ENCODE peak calls at places on chromosomes 6 and 20, in eight cellular contexts. One of them, this sample, is unnamed.

GRCh38 chr6:135567375-135568083 is 70.0 kb upstream of the AHI1 start:
- DNase-seq in type B pancreatic cell: no peak
- DNase-seq in tibial nerve: no peak
- DNase-seq in CD8-positive, alpha-beta T cell: no peak
- DNase-seq in putamen: no peak
- DNase-seq in SW 1271: no peak
- DNase-seq in AG10803: no peak
- DNase-seq in stimulated activated CD4-positive, alpha-beta T cell treated with anti-CD3 and anti-CD28 coated beads, Interleukin-15, amount 100 ng/mL, for 24 hours: no peak
- DNase-seq in this sample: no peak

GRCh38 chr6:2977799-2978558 is 6.6 kb upstream of the SERPINB6 start:
- DNase-seq in AG10803: no peak
- DNase-seq in CD8-positive, alpha-beta T cell: no peak
- DNase-seq in stimulated activated CD4-positive, alpha-beta T cell treated with anti-CD3 and anti-CD28 coated beads, Interleukin-15, amount 100 ng/mL, for 24 hours: no peak
- DNase-seq in type B pancreatic cell: no peak
- DNase-seq in tibial nerve: no peak
- DNase-seq in SW 1271: no peak
- DNase-seq in putamen: no peak
- DNase-seq in this sample: no peak

GRCh38 chr6:29975561-29975907 is 33.2 kb downstream of the HLA-A start:
- DNase-seq in stimulated activated CD4-positive, alpha-beta T cell treated with anti-CD3 and anti-CD28 coated beads, Interleukin-15, amount 100 ng/mL, for 24 hours: no peak
- DNase-seq in CD8-positive, alpha-beta T cell: no peak
- DNase-seq in putamen: no peak
- DNase-seq in type B pancreatic cell: no peak
- DNase-seq in AG10803: no peak
- DNase-seq in tibial nerve: no peak
- DNase-seq in SW 1271: no peak
- DNase-seq in this sample: no peak

GRCh38 chr6:35757461-35758123 is 18.8 kb upstream of the CLPSL2 start:
- DNase-seq in type B pancreatic cell: no peak
- DNase-seq in SW 1271: peak
- DNase-seq in AG10803: peak
- DNase-seq in stimulated activated CD4-positive, alpha-beta T cell treated with anti-CD3 and anti-CD28 coated beads, Interleukin-15, amount 100 ng/mL, for 24 hours: peak
- DNase-seq in tibial nerve: no peak
- DNase-seq in putamen: no peak
- DNase-seq in CD8-positive, alpha-beta T cell: no peak
- DNase-seq in this sample: no peak

GRCh38 chr20:32153156-32153665 is 43.7 kb downstream of the TM9SF4 start:
- DNase-seq in tibial nerve: no peak
- DNase-seq in CD8-positive, alpha-beta T cell: no peak
- DNase-seq in putamen: no peak
- DNase-seq in stimulated activated CD4-positive, alpha-beta T cell treated with anti-CD3 and anti-CD28 coated beads, Interleukin-15, amount 100 ng/mL, for 24 hours: no peak
- DNase-seq in type B pancreatic cell: no peak
- DNase-seq in SW 1271: no peak
- DNase-seq in AG10803: no peak
- DNase-seq in this sample: no peak

GRCh38 chr6:73418081-73418741 is 23.6 kb downstream of the DDX43 start:
- DNase-seq in CD8-positive, alpha-beta T cell: no peak
- DNase-seq in AG10803: no peak
- DNase-seq in tibial nerve: no peak
- DNase-seq in type B pancreatic cell: no peak
- DNase-seq in putamen: no peak
- DNase-seq in SW 1271: no peak
- DNase-seq in stimulated activated CD4-positive, alpha-beta T cell treated with anti-CD3 and anti-CD28 coated beads, Interleukin-15, amount 100 ng/mL, for 24 hours: no peak
- DNase-seq in this sample: no peak

GRCh38 chr6:28218312-28219248 is 6.5 kb upstream of the ZSCAN9 start:
- DNase-seq in SW 1271: peak
- DNase-seq in stimulated activated CD4-positive, alpha-beta T cell treated with anti-CD3 and anti-CD28 coated beads, Interleukin-15, amount 100 ng/mL, for 24 hours: peak
- DNase-seq in AG10803: peak
- DNase-seq in CD8-positive, alpha-beta T cell: no peak
- DNase-seq in type B pancreatic cell: no peak
- DNase-seq in putamen: peak
- DNase-seq in tibial nerve: peak
- DNase-seq in this sample: peak

GRCh38 chr20:38446441-38447209 is 11.5 kb upstream of the SNHG17 start:
- DNase-seq in tibial nerve: peak
- DNase-seq in SW 1271: peak
- DNase-seq in CD8-positive, alpha-beta T cell: peak
- DNase-seq in AG10803: peak
- DNase-seq in stimulated activated CD4-positive, alpha-beta T cell treated with anti-CD3 and anti-CD28 coated beads, Interleukin-15, amount 100 ng/mL, for 24 hours: peak
- DNase-seq in putamen: peak
- DNase-seq in type B pancreatic cell: peak
- DNase-seq in this sample: peak

GRCh38 chr6:134480593-134480992 is 162.7 kb upstream of the SGK1 start:
- DNase-seq in AG10803: peak
- DNase-seq in tibial nerve: no peak
- DNase-seq in putamen: no peak
- DNase-seq in CD8-positive, alpha-beta T cell: no peak
- DNase-seq in type B pancreatic cell: no peak
- DNase-seq in stimulated activated CD4-positive, alpha-beta T cell treated with anti-CD3 and anti-CD28 coated beads, Interleukin-15, amount 100 ng/mL, for 24 hours: no peak
- DNase-seq in SW 1271: no peak
- DNase-seq in this sample: no peak

GRCh38 chr6:3957321-3957720 is 108.1 kb downstream of the FAM50B start:
- DNase-seq in AG10803: no peak
- DNase-seq in putamen: no peak
- DNase-seq in type B pancreatic cell: no peak
- DNase-seq in CD8-positive, alpha-beta T cell: no peak
- DNase-seq in SW 1271: no peak
- DNase-seq in tibial nerve: no peak
- DNase-seq in stimulated activated CD4-positive, alpha-beta T cell treated with anti-CD3 and anti-CD28 coated beads, Interleukin-15, amount 100 ng/mL, for 24 hours: no peak
- DNase-seq in this sample: no peak

GRCh38 chr6:40472354-40472753 is 114.8 kb downstream of the LRFN2 start:
- DNase-seq in CD8-positive, alpha-beta T cell: no peak
- DNase-seq in type B pancreatic cell: no peak
- DNase-seq in AG10803: no peak
- DNase-seq in putamen: no peak
- DNase-seq in SW 1271: no peak
- DNase-seq in tibial nerve: no peak
- DNase-seq in stimulated activated CD4-positive, alpha-beta T cell treated with anti-CD3 and anti-CD28 coated beads, Interleukin-15, amount 100 ng/mL, for 24 hours: no peak
- DNase-seq in this sample: no peak

GRCh38 chr20:4131911-4132310 is 116.6 kb upstream of the RNF24 start:
- DNase-seq in stimulated activated CD4-positive, alpha-beta T cell treated with anti-CD3 and anti-CD28 coated beads, Interleukin-15, amount 100 ng/mL, for 24 hours: no peak
- DNase-seq in AG10803: no peak
- DNase-seq in CD8-positive, alpha-beta T cell: no peak
- DNase-seq in type B pancreatic cell: no peak
- DNase-seq in tibial nerve: no peak
- DNase-seq in SW 1271: no peak
- DNase-seq in putamen: no peak
- DNase-seq in this sample: no peak

GRCh38 chr20:63686492-63687321 is 9.7 kb upstream of the TNFRSF6B start:
- DNase-seq in SW 1271: no peak
- DNase-seq in CD8-positive, alpha-beta T cell: no peak
- DNase-seq in tibial nerve: peak
- DNase-seq in stimulated activated CD4-positive, alpha-beta T cell treated with anti-CD3 and anti-CD28 coated beads, Interleukin-15, amount 100 ng/mL, for 24 hours: peak
- DNase-seq in putamen: no peak
- DNase-seq in AG10803: peak
- DNase-seq in type B pancreatic cell: no peak
- DNase-seq in this sample: peak

GRCh38 chr6:53565886-53566285 is 21.0 kb upstream of the GCLC start:
- DNase-seq in SW 1271: no peak
- DNase-seq in putamen: no peak
- DNase-seq in tibial nerve: no peak
- DNase-seq in CD8-positive, alpha-beta T cell: no peak
- DNase-seq in stimulated activated CD4-positive, alpha-beta T cell treated with anti-CD3 and anti-CD28 coated beads, Interleukin-15, amount 100 ng/mL, for 24 hours: no peak
- DNase-seq in AG10803: peak
- DNase-seq in type B pancreatic cell: no peak
- DNase-seq in this sample: no peak

GRCh38 chr20:59084041-59084841 is 41.7 kb upstream of the PRELID3B start:
- DNase-seq in SW 1271: no peak
- DNase-seq in AG10803: no peak
- DNase-seq in type B pancreatic cell: no peak
- DNase-seq in tibial nerve: no peak
- DNase-seq in stimulated activated CD4-positive, alpha-beta T cell treated with anti-CD3 and anti-CD28 coated beads, Interleukin-15, amount 100 ng/mL, for 24 hours: no peak
- DNase-seq in CD8-positive, alpha-beta T cell: no peak
- DNase-seq in putamen: no peak
- DNase-seq in this sample: no peak

GRCh38 chr6:16769131-16769985 is 8.1 kb upstream of the ATXN1 start:
- DNase-seq in putamen: no peak
- DNase-seq in CD8-positive, alpha-beta T cell: peak
- DNase-seq in type B pancreatic cell: no peak
- DNase-seq in stimulated activated CD4-positive, alpha-beta T cell treated with anti-CD3 and anti-CD28 coated beads, Interleukin-15, amount 100 ng/mL, for 24 hours: peak
- DNase-seq in tibial nerve: no peak
- DNase-seq in SW 1271: peak
- DNase-seq in AG10803: peak
- DNase-seq in this sample: no peak

GRCh38 chr6:138719011-138719635 is 54.4 kb upstream of the CCDC28A start:
- DNase-seq in type B pancreatic cell: no peak
- DNase-seq in putamen: no peak
- DNase-seq in tibial nerve: peak
- DNase-seq in AG10803: no peak
- DNase-seq in stimulated activated CD4-positive, alpha-beta T cell treated with anti-CD3 and anti-CD28 coated beads, Interleukin-15, amount 100 ng/mL, for 24 hours: no peak
- DNase-seq in CD8-positive, alpha-beta T cell: no peak
- DNase-seq in SW 1271: no peak
- DNase-seq in this sample: no peak

GRCh38 chr6:21604081-21604480 is 10.5 kb downstream of the SOX4 start:
- DNase-seq in tibial nerve: no peak
- DNase-seq in type B pancreatic cell: no peak
- DNase-seq in putamen: no peak
- DNase-seq in AG10803: no peak
- DNase-seq in stimulated activated CD4-positive, alpha-beta T cell treated with anti-CD3 and anti-CD28 coated beads, Interleukin-15, amount 100 ng/mL, for 24 hours: no peak
- DNase-seq in SW 1271: no peak
- DNase-seq in CD8-positive, alpha-beta T cell: no peak
- DNase-seq in this sample: no peak

GRCh38 chr6:78436335-78436734 is 431.0 kb upstream of the IRAK1BP1 start:
- DNase-seq in SW 1271: peak
- DNase-seq in tibial nerve: no peak
- DNase-seq in stimulated activated CD4-positive, alpha-beta T cell treated with anti-CD3 and anti-CD28 coated beads, Interleukin-15, amount 100 ng/mL, for 24 hours: no peak
- DNase-seq in AG10803: peak
- DNase-seq in type B pancreatic cell: no peak
- DNase-seq in putamen: no peak
- DNase-seq in CD8-positive, alpha-beta T cell: no peak
- DNase-seq in this sample: no peak

GRCh38 chr6:151279891-151280290 is 40.1 kb downstream of the AKAP12 start:
- DNase-seq in AG10803: no peak
- DNase-seq in tibial nerve: no peak
- DNase-seq in putamen: no peak
- DNase-seq in stimulated activated CD4-positive, alpha-beta T cell treated with anti-CD3 and anti-CD28 coated beads, Interleukin-15, amount 100 ng/mL, for 24 hours: no peak
- DNase-seq in SW 1271: no peak
- DNase-seq in CD8-positive, alpha-beta T cell: no peak
- DNase-seq in type B pancreatic cell: no peak
- DNase-seq in this sample: no peak

GRCh38 chr6:12585497-12585958 is 131.0 kb upstream of the PHACTR1 start:
- DNase-seq in putamen: no peak
- DNase-seq in SW 1271: no peak
- DNase-seq in tibial nerve: no peak
- DNase-seq in stimulated activated CD4-positive, alpha-beta T cell treated with anti-CD3 and anti-CD28 coated beads, Interleukin-15, amount 100 ng/mL, for 24 hours: no peak
- DNase-seq in AG10803: no peak
- DNase-seq in CD8-positive, alpha-beta T cell: no peak
- DNase-seq in type B pancreatic cell: no peak
- DNase-seq in this sample: no peak

GRCh38 chr6:3683331-3683730 is 68.2 kb downstream of the PXDC1 start:
- DNase-seq in CD8-positive, alpha-beta T cell: no peak
- DNase-seq in putamen: no peak
- DNase-seq in stimulated activated CD4-positive, alpha-beta T cell treated with anti-CD3 and anti-CD28 coated beads, Interleukin-15, amount 100 ng/mL, for 24 hours: no peak
- DNase-seq in tibial nerve: no peak
- DNase-seq in AG10803: no peak
- DNase-seq in type B pancreatic cell: no peak
- DNase-seq in SW 1271: no peak
- DNase-seq in this sample: no peak

GRCh38 chr6:150632785-150633465 is 33.2 kb downstream of the PLEKHG1 start:
- DNase-seq in putamen: no peak
- DNase-seq in tibial nerve: no peak
- DNase-seq in AG10803: no peak
- DNase-seq in SW 1271: no peak
- DNase-seq in stimulated activated CD4-positive, alpha-beta T cell treated with anti-CD3 and anti-CD28 coated beads, Interleukin-15, amount 100 ng/mL, for 24 hours: no peak
- DNase-seq in type B pancreatic cell: no peak
- DNase-seq in CD8-positive, alpha-beta T cell: no peak
- DNase-seq in this sample: no peak

GRCh38 chr20:37543828-37544227 is 16.2 kb upstream of the BLCAP start:
- DNase-seq in AG10803: peak
- DNase-seq in putamen: no peak
- DNase-seq in type B pancreatic cell: peak
- DNase-seq in tibial nerve: no peak
- DNase-seq in CD8-positive, alpha-beta T cell: no peak
- DNase-seq in stimulated activated CD4-positive, alpha-beta T cell treated with anti-CD3 and anti-CD28 coated beads, Interleukin-15, amount 100 ng/mL, for 24 hours: no peak
- DNase-seq in SW 1271: peak
- DNase-seq in this sample: no peak

GRCh38 chr6:100267721-100268123 is 197.0 kb downstream of the SIM1 start:
- DNase-seq in stimulated activated CD4-positive, alpha-beta T cell treated with anti-CD3 and anti-CD28 coated beads, Interleukin-15, amount 100 ng/mL, for 24 hours: no peak
- DNase-seq in CD8-positive, alpha-beta T cell: no peak
- DNase-seq in tibial nerve: no peak
- DNase-seq in SW 1271: no peak
- DNase-seq in type B pancreatic cell: no peak
- DNase-seq in putamen: no peak
- DNase-seq in AG10803: peak
- DNase-seq in this sample: no peak

GRCh38 chr6:158684745-158685355 is 35.0 kb downstream of the SYTL3 start:
- DNase-seq in CD8-positive, alpha-beta T cell: peak
- DNase-seq in stimulated activated CD4-positive, alpha-beta T cell treated with anti-CD3 and anti-CD28 coated beads, Interleukin-15, amount 100 ng/mL, for 24 hours: no peak
- DNase-seq in AG10803: peak
- DNase-seq in SW 1271: no peak
- DNase-seq in putamen: no peak
- DNase-seq in tibial nerve: no peak
- DNase-seq in type B pancreatic cell: peak
- DNase-seq in this sample: no peak

GRCh38 chr6:50007821-50008220 is 14.0 kb downstream of the DEFB110 start:
- DNase-seq in stimulated activated CD4-positive, alpha-beta T cell treated with anti-CD3 and anti-CD28 coated beads, Interleukin-15, amount 100 ng/mL, for 24 hours: no peak
- DNase-seq in CD8-positive, alpha-beta T cell: no peak
- DNase-seq in putamen: peak
- DNase-seq in type B pancreatic cell: no peak
- DNase-seq in AG10803: peak
- DNase-seq in tibial nerve: no peak
- DNase-seq in SW 1271: peak
- DNase-seq in this sample: no peak

GRCh38 chr20:46122071-46122470 is 4.0 kb downstream of the CD40 start:
- DNase-seq in AG10803: peak
- DNase-seq in type B pancreatic cell: no peak
- DNase-seq in SW 1271: no peak
- DNase-seq in CD8-positive, alpha-beta T cell: no peak
- DNase-seq in stimulated activated CD4-positive, alpha-beta T cell treated with anti-CD3 and anti-CD28 coated beads, Interleukin-15, amount 100 ng/mL, for 24 hours: no peak
- DNase-seq in putamen: no peak
- DNase-seq in tibial nerve: no peak
- DNase-seq in this sample: no peak

GRCh38 chr20:57560554-57561355 is at the start of gene PCK1:
- DNase-seq in AG10803: no peak
- DNase-seq in putamen: no peak
- DNase-seq in type B pancreatic cell: no peak
- DNase-seq in CD8-positive, alpha-beta T cell: no peak
- DNase-seq in stimulated activated CD4-positive, alpha-beta T cell treated with anti-CD3 and anti-CD28 coated beads, Interleukin-15, amount 100 ng/mL, for 24 hours: no peak
- DNase-seq in tibial nerve: peak
- DNase-seq in SW 1271: no peak
- DNase-seq in this sample: peak

GRCh38 chr6:68726307-68726706 is 91.2 kb downstream of the ADGRB3 start:
- DNase-seq in AG10803: no peak
- DNase-seq in stimulated activated CD4-positive, alpha-beta T cell treated with anti-CD3 and anti-CD28 coated beads, Interleukin-15, amount 100 ng/mL, for 24 hours: no peak
- DNase-seq in tibial nerve: no peak
- DNase-seq in putamen: peak
- DNase-seq in SW 1271: no peak
- DNase-seq in CD8-positive, alpha-beta T cell: no peak
- DNase-seq in type B pancreatic cell: no peak
- DNase-seq in this sample: no peak

GRCh38 chr20:24755411-24755922 is 193.6 kb upstream of the CST7 start:
- DNase-seq in AG10803: no peak
- DNase-seq in SW 1271: no peak
- DNase-seq in tibial nerve: no peak
- DNase-seq in CD8-positive, alpha-beta T cell: no peak
- DNase-seq in putamen: no peak
- DNase-seq in type B pancreatic cell: peak
- DNase-seq in stimulated activated CD4-positive, alpha-beta T cell treated with anti-CD3 and anti-CD28 coated beads, Interleukin-15, amount 100 ng/mL, for 24 hours: no peak
- DNase-seq in this sample: no peak

GRCh38 chr6:170266061-170266825 is 24.6 kb downstream of the DLL1 start:
- DNase-seq in putamen: peak
- DNase-seq in stimulated activated CD4-positive, alpha-beta T cell treated with anti-CD3 and anti-CD28 coated beads, Interleukin-15, amount 100 ng/mL, for 24 hours: no peak
- DNase-seq in SW 1271: no peak
- DNase-seq in tibial nerve: no peak
- DNase-seq in CD8-positive, alpha-beta T cell: no peak
- DNase-seq in type B pancreatic cell: no peak
- DNase-seq in AG10803: no peak
- DNase-seq in this sample: no peak

GRCh38 chr6:88490865-88491264 is 324.7 kb upstream of the CNR1 start:
- DNase-seq in AG10803: peak
- DNase-seq in tibial nerve: no peak
- DNase-seq in type B pancreatic cell: no peak
- DNase-seq in stimulated activated CD4-positive, alpha-beta T cell treated with anti-CD3 and anti-CD28 coated beads, Interleukin-15, amount 100 ng/mL, for 24 hours: no peak
- DNase-seq in SW 1271: no peak
- DNase-seq in CD8-positive, alpha-beta T cell: no peak
- DNase-seq in putamen: no peak
- DNase-seq in this sample: no peak

GRCh38 chr6:143614270-143614669 is 63.5 kb upstream of the PHACTR2 start:
- DNase-seq in tibial nerve: no peak
- DNase-seq in AG10803: no peak
- DNase-seq in putamen: no peak
- DNase-seq in type B pancreatic cell: no peak
- DNase-seq in CD8-positive, alpha-beta T cell: no peak
- DNase-seq in stimulated activated CD4-positive, alpha-beta T cell treated with anti-CD3 and anti-CD28 coated beads, Interleukin-15, amount 100 ng/mL, for 24 hours: no peak
- DNase-seq in SW 1271: no peak
- DNase-seq in this sample: no peak